ENCODE peak calls at places on chromosome 6, in eight cellular contexts. One of them, this sample, is unnamed.

GRCh38 chr6:35681298-35681697 is 7.4 kb downstream of the FKBP5 start:
- DNase-seq in NCI-H774: no peak
- DNase-seq in SK-N-SH: no peak
- DNase-seq in activated naive CD4-positive, alpha-beta T cell: no peak
- DNase-seq in SJSA1: no peak
- DNase-seq in islet precursor cell: no peak
- DNase-seq in activated T-helper 1 cell treated with Interleukin-2 at 50 U/mL for 16 hours: no peak
- DNase-seq in endothelial cell of umbilical vein: no peak
- DNase-seq in this sample: no peak

GRCh38 chr6:34718867-34719441 is 22.4 kb upstream of the ILRUN start:
- DNase-seq in NCI-H774: no peak
- DNase-seq in activated T-helper 1 cell treated with Interleukin-2 at 50 U/mL for 16 hours: no peak
- DNase-seq in SK-N-SH: no peak
- DNase-seq in activated naive CD4-positive, alpha-beta T cell: no peak
- DNase-seq in islet precursor cell: no peak
- DNase-seq in endothelial cell of umbilical vein: no peak
- DNase-seq in SJSA1: no peak
- DNase-seq in this sample: no peak

GRCh38 chr6:150693404-150693803 is 93.7 kb downstream of the PLEKHG1 start:
- DNase-seq in islet precursor cell: no peak
- DNase-seq in activated T-helper 1 cell treated with Interleukin-2 at 50 U/mL for 16 hours: no peak
- DNase-seq in endothelial cell of umbilical vein: no peak
- DNase-seq in SK-N-SH: no peak
- DNase-seq in NCI-H774: no peak
- DNase-seq in activated naive CD4-positive, alpha-beta T cell: no peak
- DNase-seq in SJSA1: no peak
- DNase-seq in this sample: no peak

GRCh38 chr6:352896-353470 is 38.6 kb upstream of the IRF4 start:
- DNase-seq in activated T-helper 1 cell treated with Interleukin-2 at 50 U/mL for 16 hours: no peak
- DNase-seq in SK-N-SH: no peak
- DNase-seq in NCI-H774: no peak
- DNase-seq in activated naive CD4-positive, alpha-beta T cell: no peak
- DNase-seq in SJSA1: no peak
- DNase-seq in endothelial cell of umbilical vein: no peak
- DNase-seq in islet precursor cell: no peak
- DNase-seq in this sample: no peak

GRCh38 chr6:147986891-147987290 is 355.7 kb upstream of the SASH1 start:
- DNase-seq in NCI-H774: no peak
- DNase-seq in endothelial cell of umbilical vein: no peak
- DNase-seq in islet precursor cell: no peak
- DNase-seq in SK-N-SH: no peak
- DNase-seq in activated T-helper 1 cell treated with Interleukin-2 at 50 U/mL for 16 hours: no peak
- DNase-seq in activated naive CD4-positive, alpha-beta T cell: no peak
- DNase-seq in SJSA1: no peak
- DNase-seq in this sample: no peak

GRCh38 chr6:157323924-157324276 is 581 bp upstream of the TMEM242 start:
- DNase-seq in SJSA1: peak; percentile 85
- DNase-seq in islet precursor cell: peak; percentile 92
- DNase-seq in endothelial cell of umbilical vein: peak; percentile 89
- DNase-seq in SK-N-SH: peak; percentile 78
- DNase-seq in activated naive CD4-positive, alpha-beta T cell: no peak
- DNase-seq in NCI-H774: no peak
- DNase-seq in activated T-helper 1 cell treated with Interleukin-2 at 50 U/mL for 16 hours: no peak
- DNase-seq in this sample: peak; percentile 73

GRCh38 chr6:157981395-157982296 is at the start of gene SYNJ2:
- DNase-seq in islet precursor cell: peak; percentile 95
- DNase-seq in endothelial cell of umbilical vein: peak; percentile 73
- DNase-seq in SJSA1: peak; percentile 81
- DNase-seq in SK-N-SH: peak; percentile 91
- DNase-seq in activated T-helper 1 cell treated with Interleukin-2 at 50 U/mL for 16 hours: peak; percentile 78
- DNase-seq in activated naive CD4-positive, alpha-beta T cell: peak; percentile 29
- DNase-seq in NCI-H774: peak; percentile 78
- DNase-seq in this sample: peak; percentile 82

GRCh38 chr6:155224031-155224451 is 39.8 kb upstream of the CLDN20 start:
- DNase-seq in islet precursor cell: peak; percentile 74
- DNase-seq in activated T-helper 1 cell treated with Interleukin-2 at 50 U/mL for 16 hours: peak; percentile 4
- DNase-seq in NCI-H774: no peak
- DNase-seq in endothelial cell of umbilical vein: peak; percentile 90
- DNase-seq in SK-N-SH: no peak
- DNase-seq in activated naive CD4-positive, alpha-beta T cell: no peak
- DNase-seq in SJSA1: peak; percentile 57
- DNase-seq in this sample: peak; percentile 91

GRCh38 chr6:137705166-137706064 is 161.6 kb upstream of the TNFAIP3 start:
- DNase-seq in islet precursor cell: peak; percentile 82
- DNase-seq in endothelial cell of umbilical vein: peak; percentile 70
- DNase-seq in activated T-helper 1 cell treated with Interleukin-2 at 50 U/mL for 16 hours: peak; percentile 47
- DNase-seq in NCI-H774: peak; percentile 42
- DNase-seq in SJSA1: peak; percentile 57
- DNase-seq in SK-N-SH: no peak
- DNase-seq in activated naive CD4-positive, alpha-beta T cell: no peak
- DNase-seq in this sample: peak; percentile 76

GRCh38 chr6:135144678-135145508 is 36.2 kb upstream of the MYB start:
- DNase-seq in endothelial cell of umbilical vein: peak; percentile 34
- DNase-seq in SJSA1: no peak
- DNase-seq in SK-N-SH: peak; percentile 25
- DNase-seq in NCI-H774: peak; percentile 39
- DNase-seq in activated naive CD4-positive, alpha-beta T cell: no peak
- DNase-seq in activated T-helper 1 cell treated with Interleukin-2 at 50 U/mL for 16 hours: no peak
- DNase-seq in islet precursor cell: no peak
- DNase-seq in this sample: peak; percentile 62

GRCh38 chr6:87575423-87575822 is 14.4 kb downstream of the RARS2 start:
- DNase-seq in endothelial cell of umbilical vein: no peak
- DNase-seq in SJSA1: no peak
- DNase-seq in islet precursor cell: no peak
- DNase-seq in NCI-H774: peak; percentile 74
- DNase-seq in activated T-helper 1 cell treated with Interleukin-2 at 50 U/mL for 16 hours: no peak
- DNase-seq in activated naive CD4-positive, alpha-beta T cell: no peak
- DNase-seq in SK-N-SH: no peak
- DNase-seq in this sample: no peak

GRCh38 chr6:166386111-166386510 is 3.4 kb upstream of the MPC1 start:
- DNase-seq in SJSA1: no peak
- DNase-seq in activated T-helper 1 cell treated with Interleukin-2 at 50 U/mL for 16 hours: no peak
- DNase-seq in SK-N-SH: no peak
- DNase-seq in islet precursor cell: no peak
- DNase-seq in NCI-H774: no peak
- DNase-seq in activated naive CD4-positive, alpha-beta T cell: no peak
- DNase-seq in endothelial cell of umbilical vein: no peak
- DNase-seq in this sample: no peak

GRCh38 chr6:122789862-122790739 is 1.0 kb downstream of the SMPDL3A start:
- DNase-seq in SJSA1: no peak
- DNase-seq in activated T-helper 1 cell treated with Interleukin-2 at 50 U/mL for 16 hours: no peak
- DNase-seq in endothelial cell of umbilical vein: peak; percentile 6
- DNase-seq in NCI-H774: peak; percentile 80
- DNase-seq in SK-N-SH: peak; percentile 34
- DNase-seq in activated naive CD4-positive, alpha-beta T cell: no peak
- DNase-seq in islet precursor cell: peak; percentile 69
- DNase-seq in this sample: peak; percentile 15

GRCh38 chr6:43604174-43604573 is 24.9 kb downstream of the GTPBP2 start:
- DNase-seq in NCI-H774: no peak
- DNase-seq in islet precursor cell: no peak
- DNase-seq in endothelial cell of umbilical vein: peak; percentile 61
- DNase-seq in activated naive CD4-positive, alpha-beta T cell: no peak
- DNase-seq in activated T-helper 1 cell treated with Interleukin-2 at 50 U/mL for 16 hours: no peak
- DNase-seq in SJSA1: no peak
- DNase-seq in SK-N-SH: no peak
- DNase-seq in this sample: no peak

GRCh38 chr6:79466222-79466834 is 70.9 kb downstream of the LCA5 start:
- DNase-seq in SJSA1: no peak
- DNase-seq in activated naive CD4-positive, alpha-beta T cell: no peak
- DNase-seq in endothelial cell of umbilical vein: peak; percentile 59
- DNase-seq in NCI-H774: peak; percentile 75
- DNase-seq in activated T-helper 1 cell treated with Interleukin-2 at 50 U/mL for 16 hours: no peak
- DNase-seq in islet precursor cell: no peak
- DNase-seq in SK-N-SH: peak; percentile 36
- DNase-seq in this sample: peak; percentile 30

GRCh38 chr6:134523903-134524302 is 206.0 kb upstream of the SGK1 start:
- DNase-seq in NCI-H774: no peak
- DNase-seq in endothelial cell of umbilical vein: no peak
- DNase-seq in islet precursor cell: no peak
- DNase-seq in SJSA1: no peak
- DNase-seq in SK-N-SH: no peak
- DNase-seq in activated naive CD4-positive, alpha-beta T cell: no peak
- DNase-seq in activated T-helper 1 cell treated with Interleukin-2 at 50 U/mL for 16 hours: no peak
- DNase-seq in this sample: no peak

GRCh38 chr6:125377621-125378020 is 75.9 kb upstream of the HDDC2 start:
- DNase-seq in activated T-helper 1 cell treated with Interleukin-2 at 50 U/mL for 16 hours: no peak
- DNase-seq in SK-N-SH: peak; percentile 33
- DNase-seq in endothelial cell of umbilical vein: no peak
- DNase-seq in islet precursor cell: peak; percentile 56
- DNase-seq in SJSA1: peak; percentile 42
- DNase-seq in NCI-H774: no peak
- DNase-seq in activated naive CD4-positive, alpha-beta T cell: no peak
- DNase-seq in this sample: no peak

GRCh38 chr6:98686008-98686601 is 148.3 kb upstream of the POU3F2 start:
- DNase-seq in SK-N-SH: no peak
- DNase-seq in SJSA1: no peak
- DNase-seq in NCI-H774: no peak
- DNase-seq in islet precursor cell: no peak
- DNase-seq in activated T-helper 1 cell treated with Interleukin-2 at 50 U/mL for 16 hours: no peak
- DNase-seq in activated naive CD4-positive, alpha-beta T cell: no peak
- DNase-seq in endothelial cell of umbilical vein: no peak
- DNase-seq in this sample: no peak

GRCh38 chr6:116764557-116764960 is 960 bp downstream of the FAM162B start:
- DNase-seq in islet precursor cell: peak; percentile 63
- DNase-seq in NCI-H774: no peak
- DNase-seq in activated naive CD4-positive, alpha-beta T cell: no peak
- DNase-seq in SK-N-SH: peak; percentile 30
- DNase-seq in SJSA1: no peak
- DNase-seq in activated T-helper 1 cell treated with Interleukin-2 at 50 U/mL for 16 hours: no peak
- DNase-seq in endothelial cell of umbilical vein: no peak
- DNase-seq in this sample: no peak

GRCh38 chr6:138115877-138116660 is 8.8 kb upstream of the PERP start:
- DNase-seq in endothelial cell of umbilical vein: peak; percentile 71
- DNase-seq in SK-N-SH: peak; percentile 51
- DNase-seq in NCI-H774: peak; percentile 88
- DNase-seq in activated T-helper 1 cell treated with Interleukin-2 at 50 U/mL for 16 hours: peak; percentile 15
- DNase-seq in activated naive CD4-positive, alpha-beta T cell: no peak
- DNase-seq in islet precursor cell: peak; percentile 73
- DNase-seq in SJSA1: peak; percentile 51
- DNase-seq in this sample: peak; percentile 71

GRCh38 chr6:100173211-100173610 is 179.2 kb upstream of the MCHR2 start:
- DNase-seq in islet precursor cell: no peak
- DNase-seq in endothelial cell of umbilical vein: no peak
- DNase-seq in activated T-helper 1 cell treated with Interleukin-2 at 50 U/mL for 16 hours: no peak
- DNase-seq in activated naive CD4-positive, alpha-beta T cell: no peak
- DNase-seq in NCI-H774: no peak
- DNase-seq in SK-N-SH: no peak
- DNase-seq in SJSA1: no peak
- DNase-seq in this sample: no peak

GRCh38 chr6:167789358-167789757 is 37.4 kb upstream of the AFDN start:
- DNase-seq in SK-N-SH: no peak
- DNase-seq in endothelial cell of umbilical vein: no peak
- DNase-seq in NCI-H774: no peak
- DNase-seq in activated naive CD4-positive, alpha-beta T cell: no peak
- DNase-seq in activated T-helper 1 cell treated with Interleukin-2 at 50 U/mL for 16 hours: no peak
- DNase-seq in islet precursor cell: peak; percentile 58
- DNase-seq in SJSA1: peak; percentile 32
- DNase-seq in this sample: no peak

GRCh38 chr6:170269873-170270541 is 20.9 kb downstream of the DLL1 start:
- DNase-seq in SJSA1: no peak
- DNase-seq in NCI-H774: peak; percentile 49
- DNase-seq in activated naive CD4-positive, alpha-beta T cell: no peak
- DNase-seq in activated T-helper 1 cell treated with Interleukin-2 at 50 U/mL for 16 hours: no peak
- DNase-seq in endothelial cell of umbilical vein: no peak
- DNase-seq in SK-N-SH: no peak
- DNase-seq in islet precursor cell: no peak
- DNase-seq in this sample: no peak

GRCh38 chr6:56951049-56951816 is 3.7 kb upstream of the BEND6 start:
- DNase-seq in SJSA1: no peak
- DNase-seq in activated T-helper 1 cell treated with Interleukin-2 at 50 U/mL for 16 hours: no peak
- DNase-seq in SK-N-SH: no peak
- DNase-seq in endothelial cell of umbilical vein: no peak
- DNase-seq in islet precursor cell: no peak
- DNase-seq in NCI-H774: no peak
- DNase-seq in activated naive CD4-positive, alpha-beta T cell: no peak
- DNase-seq in this sample: peak; percentile 62

GRCh38 chr6:44920952-44921491 is 407.1 kb upstream of the RUNX2 start:
- DNase-seq in SK-N-SH: no peak
- DNase-seq in activated naive CD4-positive, alpha-beta T cell: no peak
- DNase-seq in SJSA1: no peak
- DNase-seq in islet precursor cell: no peak
- DNase-seq in endothelial cell of umbilical vein: peak; percentile 25
- DNase-seq in activated T-helper 1 cell treated with Interleukin-2 at 50 U/mL for 16 hours: no peak
- DNase-seq in NCI-H774: peak; percentile 14
- DNase-seq in this sample: no peak